ENCODE peak calls at places on chromosomes 6 and 20, in nine cellular contexts. One of them, this sample, is unnamed.
A peak's percentile ranks its signal among the peaks of the same experiment; 100 is the strongest.

GRCh38 chr6:15023448-15023847 is 222.4 kb upstream of the JARID2 start:
- DNase-seq in HL-60: no peak
- DNase-seq in Panc1: no peak
- DNase-seq in A549: no peak
- DNase-seq in GM12878: peak; percentile 94
- DNase-seq in K562: no peak
- DNase-seq in HCT116: no peak
- DNase-seq in SK-N-SH: no peak
- DNase-seq in HepG2: no peak
- DNase-seq in this sample: no peak

GRCh38 chr6:11275598-11275997 is 43.1 kb upstream of the NEDD9 start:
- DNase-seq in K562: no peak
- DNase-seq in HL-60: peak; percentile 42
- DNase-seq in HepG2: peak; percentile 91
- DNase-seq in A549: peak; percentile 70
- DNase-seq in HCT116: no peak
- DNase-seq in SK-N-SH: no peak
- DNase-seq in Panc1: no peak
- DNase-seq in GM12878: peak; percentile 95
- DNase-seq in this sample: no peak

GRCh38 chr6:129507059-129507807 is 202.7 kb downstream of the ARHGAP18 start:
- DNase-seq in A549: no peak
- DNase-seq in HepG2: no peak
- DNase-seq in HCT116: no peak
- DNase-seq in GM12878: no peak
- DNase-seq in HL-60: no peak
- DNase-seq in Panc1: no peak
- DNase-seq in K562: no peak
- DNase-seq in SK-N-SH: no peak
- DNase-seq in this sample: no peak

GRCh38 chr6:85864453-85865401 is 222.0 kb upstream of the SYNCRIP start:
- DNase-seq in GM12878: no peak
- DNase-seq in Panc1: no peak
- DNase-seq in SK-N-SH: no peak
- DNase-seq in HL-60: no peak
- DNase-seq in A549: no peak
- DNase-seq in HCT116: no peak
- DNase-seq in K562: no peak
- DNase-seq in HepG2: peak; percentile 38
- DNase-seq in this sample: no peak

GRCh38 chr6:3603443-3604130 is 146.7 kb upstream of the SLC22A23 start:
- DNase-seq in HepG2: no peak
- DNase-seq in SK-N-SH: no peak
- DNase-seq in HL-60: no peak
- DNase-seq in A549: no peak
- DNase-seq in Panc1: no peak
- DNase-seq in K562: no peak
- DNase-seq in HCT116: no peak
- DNase-seq in GM12878: no peak
- DNase-seq in this sample: no peak

GRCh38 chr6:42142118-42142835 is at the start of gene C6orf132:
- DNase-seq in Panc1: no peak
- DNase-seq in HCT116: no peak
- DNase-seq in HepG2: peak; percentile 43
- DNase-seq in A549: no peak
- DNase-seq in GM12878: no peak
- DNase-seq in HL-60: no peak
- DNase-seq in K562: no peak
- DNase-seq in SK-N-SH: peak; percentile 44
- DNase-seq in this sample: peak; percentile 95

GRCh38 chr6:134846865-134847264 is 103.0 kb downstream of the ALDH8A1 start:
- DNase-seq in HL-60: no peak
- DNase-seq in HepG2: no peak
- DNase-seq in SK-N-SH: no peak
- DNase-seq in A549: no peak
- DNase-seq in K562: no peak
- DNase-seq in Panc1: no peak
- DNase-seq in HCT116: no peak
- DNase-seq in GM12878: no peak
- DNase-seq in this sample: no peak

GRCh38 chr20:46558511-46558959 is 8.1 kb upstream of the OCSTAMP start:
- DNase-seq in GM12878: no peak
- DNase-seq in K562: no peak
- DNase-seq in Panc1: peak; percentile 15
- DNase-seq in HCT116: no peak
- DNase-seq in HL-60: no peak
- DNase-seq in SK-N-SH: no peak
- DNase-seq in HepG2: peak; percentile 73
- DNase-seq in A549: peak; percentile 73
- DNase-seq in this sample: no peak

GRCh38 chr6:158808918-158809678 is 10.1 kb downstream of the EZR start:
- DNase-seq in HL-60: no peak
- DNase-seq in GM12878: peak; percentile 80
- DNase-seq in A549: no peak
- DNase-seq in K562: no peak
- DNase-seq in SK-N-SH: no peak
- DNase-seq in HepG2: peak; percentile 78
- DNase-seq in Panc1: no peak
- DNase-seq in HCT116: no peak
- DNase-seq in this sample: no peak

GRCh38 chr20:8150591-8150990 is 18.5 kb downstream of the PLCB1 start:
- DNase-seq in K562: no peak
- DNase-seq in HCT116: no peak
- DNase-seq in HepG2: no peak
- DNase-seq in GM12878: no peak
- DNase-seq in A549: no peak
- DNase-seq in Panc1: no peak
- DNase-seq in HL-60: no peak
- DNase-seq in SK-N-SH: no peak
- DNase-seq in this sample: no peak

GRCh38 chr6:11525468-11526155 is 11.9 kb upstream of the TMEM170B start:
- DNase-seq in HepG2: no peak
- DNase-seq in HL-60: peak; percentile 98
- DNase-seq in K562: no peak
- DNase-seq in HCT116: no peak
- DNase-seq in Panc1: no peak
- DNase-seq in GM12878: no peak
- DNase-seq in A549: no peak
- DNase-seq in SK-N-SH: no peak
- DNase-seq in this sample: no peak

GRCh38 chr6:168013250-168013915 is 15.9 kb downstream of the KIF25 start:
- DNase-seq in HCT116: no peak
- DNase-seq in Panc1: no peak
- DNase-seq in SK-N-SH: no peak
- DNase-seq in HL-60: no peak
- DNase-seq in A549: no peak
- DNase-seq in GM12878: no peak
- DNase-seq in K562: no peak
- DNase-seq in HepG2: no peak
- DNase-seq in this sample: no peak

GRCh38 chr20:57198359-57199072 is 67.9 kb downstream of the BMP7 start:
- DNase-seq in HL-60: no peak
- DNase-seq in GM12878: no peak
- DNase-seq in HCT116: no peak
- DNase-seq in Panc1: no peak
- DNase-seq in HepG2: no peak
- DNase-seq in A549: no peak
- DNase-seq in K562: no peak
- DNase-seq in SK-N-SH: no peak
- DNase-seq in this sample: peak; percentile 40

GRCh38 chr6:152673233-152673632 is 24.5 kb upstream of the MYCT1 start:
- DNase-seq in A549: no peak
- DNase-seq in K562: no peak
- DNase-seq in SK-N-SH: no peak
- DNase-seq in HCT116: no peak
- DNase-seq in GM12878: no peak
- DNase-seq in Panc1: no peak
- DNase-seq in HL-60: no peak
- DNase-seq in HepG2: no peak
- DNase-seq in this sample: no peak

GRCh38 chr6:28569748-28570147 is 44.1 kb downstream of the GPX5 start:
- DNase-seq in A549: no peak
- DNase-seq in HCT116: no peak
- DNase-seq in Panc1: no peak
- DNase-seq in GM12878: no peak
- DNase-seq in K562: no peak
- DNase-seq in HL-60: no peak
- DNase-seq in SK-N-SH: no peak
- DNase-seq in HepG2: no peak
- DNase-seq in this sample: no peak

GRCh38 chr6:141593311-141593710 is 539.4 kb upstream of the GJE1 start:
- DNase-seq in K562: no peak
- DNase-seq in HL-60: no peak
- DNase-seq in Panc1: no peak
- DNase-seq in HCT116: no peak
- DNase-seq in GM12878: no peak
- DNase-seq in HepG2: no peak
- DNase-seq in A549: no peak
- DNase-seq in SK-N-SH: no peak
- DNase-seq in this sample: no peak

GRCh38 chr6:100160913-100161312 is 166.9 kb upstream of the MCHR2 start:
- DNase-seq in HepG2: no peak
- DNase-seq in SK-N-SH: no peak
- DNase-seq in Panc1: no peak
- DNase-seq in HCT116: no peak
- DNase-seq in HL-60: no peak
- DNase-seq in GM12878: no peak
- DNase-seq in K562: no peak
- DNase-seq in A549: no peak
- DNase-seq in this sample: peak; percentile 86

DNA sequence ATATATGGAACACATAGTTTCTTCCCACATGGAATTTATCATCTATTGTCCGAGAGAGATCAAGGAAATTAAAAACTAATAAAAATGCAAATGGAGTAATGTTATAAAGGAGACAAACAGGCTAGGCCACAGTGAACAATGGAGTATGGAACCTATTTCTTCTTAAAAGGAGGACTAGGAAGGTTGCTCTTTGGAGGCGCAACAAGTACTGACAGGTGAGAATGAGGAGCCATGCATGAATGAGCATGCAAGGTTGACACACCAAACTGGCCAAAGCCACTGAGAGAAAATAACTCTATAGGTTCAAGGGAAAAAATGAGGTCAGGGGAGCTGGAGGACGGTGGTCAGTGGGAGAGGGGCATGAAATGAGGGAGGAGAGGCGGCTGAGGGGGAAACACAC is 40.9 kb downstream of the PSMB1 start:
- DNase-seq in HCT116: no peak
- DNase-seq in GM12878: no peak
- DNase-seq in HepG2: no peak
- DNase-seq in A549: no peak
- DNase-seq in Panc1: no peak
- DNase-seq in K562: no peak
- DNase-seq in SK-N-SH: no peak
- DNase-seq in HL-60: no peak
- DNase-seq in this sample: no peak
- TF ChIP-seq REST in HCT116: no peak
- TF ChIP-seq REST in GM12878: no peak
- TF ChIP-seq REST in HepG2: no peak
- TF ChIP-seq REST in A549: no peak
- TF ChIP-seq REST in Panc1: no peak
- TF ChIP-seq REST in K562: no peak
- TF ChIP-seq REST in SK-N-SH: no peak
- TF ChIP-seq REST in HL-60: no peak
- TF ChIP-seq REST in this sample: no peak

GRCh38 chr6:118578617-118579016 is 30.5 kb downstream of the PLN start:
- DNase-seq in SK-N-SH: no peak
- DNase-seq in HepG2: no peak
- DNase-seq in K562: no peak
- DNase-seq in HCT116: no peak
- DNase-seq in A549: no peak
- DNase-seq in HL-60: no peak
- DNase-seq in GM12878: no peak
- DNase-seq in Panc1: no peak
- DNase-seq in this sample: peak; percentile 38
- TF ChIP-seq REST in SK-N-SH: no peak
- TF ChIP-seq REST in HepG2: no peak
- TF ChIP-seq REST in K562: no peak
- TF ChIP-seq REST in HCT116: no peak
- TF ChIP-seq REST in A549: no peak
- TF ChIP-seq REST in HL-60: no peak
- TF ChIP-seq REST in GM12878: no peak
- TF ChIP-seq REST in Panc1: no peak
- TF ChIP-seq REST in this sample: no peak

GRCh38 chr20:31605902-31606677 is 1.0 kb downstream of the ID1 start:
- DNase-seq in A549: no peak
- DNase-seq in HepG2: peak; percentile 47
- DNase-seq in HL-60: no peak
- DNase-seq in SK-N-SH: peak; percentile 52
- DNase-seq in K562: peak; percentile 48
- DNase-seq in GM12878: no peak
- DNase-seq in Panc1: no peak
- DNase-seq in HCT116: no peak
- DNase-seq in this sample: peak; percentile 65
- TF ChIP-seq REST in A549: no peak
- TF ChIP-seq REST in HepG2: no peak
- TF ChIP-seq REST in HL-60: no peak
- TF ChIP-seq REST in SK-N-SH: no peak
- TF ChIP-seq REST in K562: no peak
- TF ChIP-seq REST in GM12878: no peak
- TF ChIP-seq REST in Panc1: no peak
- TF ChIP-seq REST in HCT116: no peak
- TF ChIP-seq REST in this sample: no peak

DNA sequence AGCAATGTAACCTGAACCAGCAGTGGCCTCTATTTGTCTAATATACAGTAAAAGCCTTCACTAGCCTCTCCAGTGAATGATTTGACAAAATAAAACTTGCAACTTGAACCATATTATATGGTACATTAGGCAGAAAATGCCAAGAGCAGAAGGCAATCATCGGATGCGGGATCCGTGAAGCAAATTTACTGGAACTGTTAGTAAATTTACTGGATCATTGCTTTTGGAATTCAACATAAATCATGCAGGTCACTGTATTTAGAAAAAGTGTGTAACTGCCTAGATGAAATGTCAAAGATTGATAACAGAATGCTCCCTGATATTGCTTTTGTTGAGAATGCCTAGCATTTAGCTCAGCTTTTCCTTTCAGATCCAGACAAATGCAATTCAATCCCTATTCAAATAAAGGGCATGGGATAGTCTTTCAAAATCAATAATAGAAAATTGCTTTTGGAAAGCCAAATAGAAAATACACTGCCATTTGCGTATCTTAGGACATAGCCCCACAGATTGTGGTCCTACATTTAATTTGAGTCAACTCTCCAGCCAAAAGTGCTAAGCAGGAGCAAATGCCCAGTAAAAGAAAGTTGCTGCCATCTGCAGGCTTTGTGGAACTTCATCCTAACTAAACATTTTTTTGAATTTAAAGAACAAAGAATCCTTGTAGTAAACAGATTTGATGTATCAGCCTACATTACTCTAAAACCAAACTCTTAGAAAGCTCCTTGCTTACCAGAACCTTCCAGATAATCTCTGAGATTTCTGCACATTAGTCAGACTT is 109.5 kb upstream of the HSF2 start:
- DNase-seq in A549: peak; percentile 4
- DNase-seq in SK-N-SH: peak; percentile 3
- DNase-seq in HCT116: peak; percentile 13
- DNase-seq in K562: no peak
- DNase-seq in GM12878: no peak
- DNase-seq in Panc1: peak; percentile 5
- DNase-seq in HepG2: peak; percentile 13
- DNase-seq in HL-60: no peak
- DNase-seq in this sample: peak; percentile 76
- TF ChIP-seq REST in A549: no peak
- TF ChIP-seq REST in SK-N-SH: no peak
- TF ChIP-seq REST in HCT116: no peak
- TF ChIP-seq REST in K562: no peak
- TF ChIP-seq REST in GM12878: no peak
- TF ChIP-seq REST in Panc1: no peak
- TF ChIP-seq REST in HepG2: no peak
- TF ChIP-seq REST in HL-60: no peak
- TF ChIP-seq REST in this sample: no peak

GRCh38 chr6:5172057-5172683 is 87.0 kb downstream of the PPP1R3G start:
- DNase-seq in K562: no peak
- DNase-seq in HCT116: no peak
- DNase-seq in A549: no peak
- DNase-seq in Panc1: no peak
- DNase-seq in HL-60: no peak
- DNase-seq in SK-N-SH: no peak
- DNase-seq in GM12878: no peak
- DNase-seq in HepG2: no peak
- DNase-seq in this sample: peak; percentile 28
- TF ChIP-seq REST in K562: no peak
- TF ChIP-seq REST in HCT116: no peak
- TF ChIP-seq REST in A549: no peak
- TF ChIP-seq REST in Panc1: no peak
- TF ChIP-seq REST in HL-60: no peak
- TF ChIP-seq REST in SK-N-SH: no peak
- TF ChIP-seq REST in GM12878: no peak
- TF ChIP-seq REST in HepG2: no peak
- TF ChIP-seq REST in this sample: no peak

This sample was measured in GM23338.